ENCODE peak calls at places on chromosomes 4 and X, in five cellular contexts. O is A549, R is K562, B is IMR-90, M is HCT116. P is an unnamed sample.

GRCh38 chr4:45732161-45732560 is 391.7 kb downstream of the GABRG1 start:
- DNase-seq in O (no peak), R (no peak), B (no peak), M (no peak), P (no peak)

GRCh38 chrX:104335765-104336164 is 81.0 kb upstream of the ESX1 start:
- DNase-seq in B (peak; percentile 90), M (no peak), O (peak; percentile 38), R (no peak), P (no peak)

GRCh38 chr4:47213971-47214370 is 182.6 kb downstream of the GABRB1 start:
- DNase-seq in M (no peak), B (peak; percentile 96), R (no peak), O (no peak), P (peak; percentile 16)

GRCh38 chr4:52714597-52715254 is 36.5 kb downstream of the ERVMER34-1 start:
- DNase-seq in M (no peak), O (no peak), B (no peak), R (no peak), P (no peak)

GRCh38 chrX:136215559-136215958 is 35.6 kb downstream of the MAP7D3 start:
- DNase-seq in R (no peak), B (peak; percentile 34), M (no peak), O (no peak), P (no peak)

GRCh38 chr4:174702974-174703478 is 126.0 kb downstream of the GLRA3 start:
- DNase-seq in B (no peak), R (no peak), M (no peak), O (no peak), P (no peak)

GRCh38 chr4:111797455-111798163 is 347.6 kb upstream of the FAM241A start:
- DNase-seq in B (no peak), O (no peak), R (no peak), M (no peak), P (no peak)

GRCh38 chrX:110310000-110310790 is 7.7 kb downstream of the AMMECR1 start:
- DNase-seq in B (no peak), O (no peak), M (no peak), R (no peak), P (no peak)

GRCh38 chrX:52346462-52347165 is 22.2 kb upstream of the XAGE2 start:
- DNase-seq in O (peak; percentile 16), B (peak; percentile 4), R (no peak), M (peak; percentile 43), P (no peak)

GRCh38 chrX:19866626-19867410 is 20.6 kb downstream of the SH3KBP1 start:
- DNase-seq in B (no peak), M (no peak), O (no peak), R (no peak), P (no peak)

DNA sequence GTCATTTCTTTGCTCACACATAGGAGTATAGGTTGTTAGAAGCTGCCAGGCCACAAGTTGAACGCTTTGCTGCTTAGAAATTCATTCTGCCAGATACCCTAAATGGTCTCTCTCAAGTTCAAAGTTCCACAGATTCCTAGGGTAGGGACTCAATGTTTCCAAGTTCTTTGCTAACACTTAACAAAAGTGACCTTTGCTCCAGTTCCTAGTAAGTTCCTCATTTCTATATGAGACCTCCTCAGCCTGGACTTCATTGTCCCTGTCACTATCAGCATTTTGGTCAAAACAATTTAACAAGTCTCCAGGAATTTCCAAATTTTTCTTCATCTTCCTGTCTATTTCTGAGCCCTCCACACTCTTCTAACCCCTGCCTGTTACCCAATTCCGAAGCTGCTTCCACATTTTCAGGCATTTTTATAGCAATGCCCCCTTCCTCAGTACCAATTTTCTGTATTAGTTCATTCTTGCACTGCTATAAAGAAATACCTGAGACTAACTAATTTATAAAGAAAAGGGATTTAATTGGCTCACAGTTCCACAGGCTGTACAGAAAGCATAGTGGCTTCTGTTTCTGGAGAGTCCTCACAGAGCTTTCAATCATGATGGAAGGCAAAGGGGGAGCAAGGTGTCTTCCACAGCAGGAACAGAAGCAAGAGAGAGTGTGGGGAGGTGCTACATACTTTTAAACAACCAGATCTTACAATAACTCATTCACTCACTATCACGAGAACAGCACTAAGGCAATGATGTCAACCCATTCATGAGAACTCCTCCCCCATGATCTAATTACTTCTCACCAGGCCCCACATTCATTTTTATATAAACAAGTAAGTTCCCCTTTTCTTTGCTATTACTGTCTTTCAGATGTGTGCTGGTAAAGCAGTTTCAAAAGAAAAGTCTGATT is 11.5 kb upstream of the TLR1 start:
- DNase-seq in R (no peak), B (peak; percentile 77), O (no peak), M (no peak), P (no peak)
- TF ChIP-seq CEBPB in R (no peak), B (no peak), O (no peak), M (no peak), P (no peak)

GRCh38 chr4:8736083-8736825 is 135.4 kb downstream of the HMX1 start:
- DNase-seq in O (no peak), M (no peak), R (no peak), B (no peak), P (no peak)
- TF ChIP-seq CEBPB in O (no peak), M (no peak), R (no peak), B (no peak), P (no peak)

GRCh38 chr4:66899422-66900065 is 645.8 kb downstream of the CENPC start:
- DNase-seq in M (no peak), O (no peak), B (no peak), R (no peak), P (no peak)
- TF ChIP-seq CEBPB in M (no peak), O (no peak), B (no peak), R (no peak), P (no peak)

GRCh38 chr4:24973471-24974251 is 57.1 kb downstream of the LGI2 start:
- DNase-seq in R (no peak), O (peak; percentile 48), M (no peak), B (peak; percentile 14), P (peak; percentile 36)
- TF ChIP-seq CEBPB in R (peak; percentile 59), O (peak; percentile 70), M (no peak), B (peak; percentile 40), P (peak; percentile 91)

GRCh38 chr4:148163011-148163410 is 279.2 kb downstream of the NR3C2 start:
- DNase-seq in R (no peak), B (no peak), O (no peak), M (no peak), P (no peak)
- TF ChIP-seq CEBPB in R (no peak), B (no peak), O (no peak), M (no peak), P (no peak)

DNA sequence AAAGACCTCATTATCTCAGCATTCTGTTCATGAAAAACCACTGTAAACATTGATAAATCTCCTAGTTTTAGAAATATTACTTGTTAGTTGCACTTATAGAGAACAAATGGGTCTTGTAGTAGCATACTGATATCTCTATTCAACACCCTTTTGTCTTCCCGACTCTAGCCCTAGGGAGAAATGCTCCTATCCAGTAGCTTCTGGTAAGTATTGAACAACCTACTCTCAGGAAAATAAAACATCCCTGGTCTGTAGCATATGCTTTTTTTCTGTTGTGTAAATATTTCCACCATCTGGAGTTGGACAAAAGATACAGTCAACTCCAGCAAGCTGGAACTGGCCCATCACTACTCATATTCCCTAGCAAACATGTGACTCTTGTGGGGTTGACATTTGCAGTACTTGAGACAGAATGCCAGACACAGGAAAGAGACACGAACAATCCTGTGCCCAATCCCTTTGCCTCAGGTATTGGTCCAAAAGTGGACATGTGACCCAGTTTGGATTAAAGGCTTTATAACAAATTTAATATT is 188.2 kb downstream of the GC start:
- DNase-seq in O (no peak), B (no peak), M (no peak), R (no peak), P (no peak)
- TF ChIP-seq CEBPB in O (no peak), B (no peak), M (no peak), R (no peak), P (no peak)

GRCh38 chrX:21972721-21973120 is 32.2 kb downstream of the SMS start:
- DNase-seq in O (peak; percentile 35), R (no peak), B (peak; percentile 83), M (no peak), P (no peak)
- TF ChIP-seq CEBPB in O (no peak), R (no peak), B (peak; percentile 45), M (no peak), P (no peak)

GRCh38 chr4:2830632-2831610 is 12.7 kb upstream of the ADD1 start:
- DNase-seq in O (no peak), M (no peak), R (no peak), B (no peak), P (no peak)
- TF ChIP-seq CEBPB in O (no peak), M (no peak), R (no peak), B (no peak), P (no peak)

P was measured in HepG2.